ENCODE peak calls at places on chromosomes 2 and 18, in six cellular contexts. One of them, this sample, is unnamed.
A peak's percentile ranks its signal among the peaks of the same experiment; 100 is the strongest.

GRCh38 chr2:98807221-98807620 is 76.3 kb upstream of the MGAT4A start:
- DNase-seq in A549: no peak
- DNase-seq in HepG2: no peak
- DNase-seq in K562: no peak
- DNase-seq in endothelial cell of umbilical vein: no peak
- DNase-seq in GM12878: no peak
- DNase-seq in this sample: peak; percentile 70

GRCh38 chr2:238682536-238682935 is 165.3 kb upstream of the TWIST2 start:
- DNase-seq in A549: no peak
- DNase-seq in HepG2: no peak
- DNase-seq in K562: no peak
- DNase-seq in endothelial cell of umbilical vein: no peak
- DNase-seq in GM12878: no peak
- DNase-seq in this sample: no peak

GRCh38 chr2:50649626-50650397 is 382.1 kb downstream of the NRXN1 start:
- DNase-seq in A549: no peak
- DNase-seq in HepG2: no peak
- DNase-seq in K562: no peak
- DNase-seq in endothelial cell of umbilical vein: peak; percentile 61
- DNase-seq in GM12878: no peak
- DNase-seq in this sample: no peak

GRCh38 chr2:151522556-151522955 is 112.9 kb downstream of the RIF1 start:
- DNase-seq in A549: no peak
- DNase-seq in HepG2: no peak
- DNase-seq in K562: no peak
- DNase-seq in endothelial cell of umbilical vein: no peak
- DNase-seq in GM12878: no peak
- DNase-seq in this sample: no peak

GRCh38 chr2:69375494-69376353 is 11.3 kb downstream of the GFPT1 start:
- DNase-seq in A549: no peak
- DNase-seq in HepG2: no peak
- DNase-seq in K562: peak; percentile 68
- DNase-seq in endothelial cell of umbilical vein: peak; percentile 40
- DNase-seq in GM12878: no peak
- DNase-seq in this sample: peak; percentile 76

GRCh38 chr2:64972856-64973255 is 16.3 kb upstream of the SLC1A4 start:
- DNase-seq in A549: no peak
- DNase-seq in HepG2: no peak
- DNase-seq in K562: no peak
- DNase-seq in endothelial cell of umbilical vein: no peak
- DNase-seq in GM12878: no peak
- DNase-seq in this sample: no peak

GRCh38 chr2:16245481-16246054 is 305.2 kb downstream of the MYCN start:
- DNase-seq in A549: no peak
- DNase-seq in HepG2: no peak
- DNase-seq in K562: no peak
- DNase-seq in endothelial cell of umbilical vein: no peak
- DNase-seq in GM12878: no peak
- DNase-seq in this sample: no peak

GRCh38 chr2:12755384-12755783 is 38.6 kb downstream of the TRIB2 start:
- DNase-seq in A549: no peak
- DNase-seq in HepG2: no peak
- DNase-seq in K562: no peak
- DNase-seq in endothelial cell of umbilical vein: peak; percentile 11
- DNase-seq in GM12878: no peak
- DNase-seq in this sample: no peak

GRCh38 chr2:38116762-38117161 is 40.8 kb upstream of the CYP1B1 start:
- DNase-seq in A549: no peak
- DNase-seq in HepG2: no peak
- DNase-seq in K562: no peak
- DNase-seq in endothelial cell of umbilical vein: no peak
- DNase-seq in GM12878: no peak
- DNase-seq in this sample: no peak

GRCh38 chr18:51133580-51134160 is 63.8 kb downstream of the MEX3C start:
- DNase-seq in A549: no peak
- DNase-seq in HepG2: peak; percentile 41
- DNase-seq in K562: no peak
- DNase-seq in endothelial cell of umbilical vein: no peak
- DNase-seq in GM12878: no peak
- DNase-seq in this sample: no peak

GRCh38 chr2:28901202-28901601 is 6.7 kb downstream of the WDR43 start:
- DNase-seq in A549: no peak
- DNase-seq in HepG2: no peak
- DNase-seq in K562: no peak
- DNase-seq in endothelial cell of umbilical vein: no peak
- DNase-seq in GM12878: no peak
- DNase-seq in this sample: peak; percentile 24

GRCh38 chr2:74982581-74982980 is 24.1 kb downstream of the POLE4 start:
- DNase-seq in A549: no peak
- DNase-seq in HepG2: peak; percentile 24
- DNase-seq in K562: peak; percentile 4
- DNase-seq in endothelial cell of umbilical vein: no peak
- DNase-seq in GM12878: no peak
- DNase-seq in this sample: peak; percentile 23

GRCh38 chr2:20198001-20198400 is 26.9 kb downstream of the SDC1 start:
- DNase-seq in A549: no peak
- DNase-seq in HepG2: no peak
- DNase-seq in K562: no peak
- DNase-seq in endothelial cell of umbilical vein: no peak
- DNase-seq in GM12878: no peak
- DNase-seq in this sample: no peak

GRCh38 chr18:3832211-3832610 is 382.2 kb downstream of the TGIF1 start:
- DNase-seq in A549: no peak
- DNase-seq in HepG2: no peak
- DNase-seq in K562: no peak
- DNase-seq in endothelial cell of umbilical vein: no peak
- DNase-seq in GM12878: no peak
- DNase-seq in this sample: no peak

GRCh38 chr2:143026411-143027054 is 102.7 kb upstream of the ARHGAP15 start:
- DNase-seq in A549: no peak
- DNase-seq in HepG2: no peak
- DNase-seq in K562: no peak
- DNase-seq in endothelial cell of umbilical vein: peak; percentile 7
- DNase-seq in GM12878: no peak
- DNase-seq in this sample: no peak

GRCh38 chr2:172427256-172427989 is at the start of gene ITGA6:
- DNase-seq in A549: peak; percentile 70
- DNase-seq in HepG2: peak; percentile 89
- DNase-seq in K562: peak; percentile 73
- DNase-seq in endothelial cell of umbilical vein: peak; percentile 78
- DNase-seq in GM12878: no peak
- DNase-seq in this sample: peak; percentile 88
- TF ChIP-seq POLR2A in A549: peak; percentile 89
- TF ChIP-seq POLR2A in HepG2: peak; percentile 93
- TF ChIP-seq POLR2A in K562: no peak
- TF ChIP-seq POLR2A in endothelial cell of umbilical vein: peak; percentile 87
- TF ChIP-seq POLR2A in GM12878: no peak
- TF ChIP-seq POLR2A in this sample: peak; percentile 51

DNA sequence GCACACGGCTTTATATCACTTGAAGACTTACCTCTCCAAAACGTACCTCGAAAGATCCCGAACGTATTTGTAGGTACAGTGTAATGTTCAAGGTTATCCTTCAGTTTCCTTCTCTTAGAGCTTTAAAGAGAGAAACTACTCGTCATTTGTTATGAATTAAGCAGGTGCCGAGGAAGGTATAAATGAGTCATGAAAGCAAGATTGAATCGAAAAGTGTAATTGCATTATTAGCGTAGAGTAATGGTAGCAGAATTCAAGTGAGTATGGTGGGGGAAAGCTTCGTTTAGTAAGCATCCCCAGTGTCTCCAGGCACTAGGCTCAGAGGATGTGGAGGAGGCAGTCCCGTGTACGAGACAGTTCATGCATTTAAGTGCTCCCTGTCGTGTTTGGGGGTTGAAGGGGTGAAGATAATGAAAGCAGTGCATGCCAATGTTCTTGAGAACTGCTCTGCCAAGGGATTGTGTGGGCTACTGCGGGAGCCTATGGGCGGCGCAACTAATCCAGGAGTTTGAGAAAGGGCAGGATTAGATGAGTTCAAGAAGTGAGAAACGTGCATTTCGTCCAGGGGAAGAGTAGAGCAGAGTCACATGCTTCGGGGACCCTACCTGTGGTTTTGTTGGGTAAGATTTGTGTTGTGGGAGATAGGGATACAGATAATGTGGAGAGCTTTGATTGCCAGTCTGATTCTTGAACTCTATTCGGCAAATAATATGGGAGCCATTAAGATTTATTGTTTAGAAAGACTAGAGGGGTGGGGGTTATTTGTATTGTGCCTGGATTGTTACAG is 902 bp downstream of the POLR1B start:
- DNase-seq in A549: peak; percentile 8
- DNase-seq in HepG2: peak; percentile 13
- DNase-seq in K562: peak; percentile 45
- DNase-seq in endothelial cell of umbilical vein: peak; percentile 54
- DNase-seq in GM12878: no peak
- DNase-seq in this sample: peak; percentile 67
- TF ChIP-seq MYC in A549: no peak
- TF ChIP-seq MYC in HepG2: no peak
- TF ChIP-seq MYC in K562: no peak
- TF ChIP-seq MYC in endothelial cell of umbilical vein: no peak
- TF ChIP-seq MYC in GM12878: no peak
- TF ChIP-seq MYC in this sample: no peak

DNA sequence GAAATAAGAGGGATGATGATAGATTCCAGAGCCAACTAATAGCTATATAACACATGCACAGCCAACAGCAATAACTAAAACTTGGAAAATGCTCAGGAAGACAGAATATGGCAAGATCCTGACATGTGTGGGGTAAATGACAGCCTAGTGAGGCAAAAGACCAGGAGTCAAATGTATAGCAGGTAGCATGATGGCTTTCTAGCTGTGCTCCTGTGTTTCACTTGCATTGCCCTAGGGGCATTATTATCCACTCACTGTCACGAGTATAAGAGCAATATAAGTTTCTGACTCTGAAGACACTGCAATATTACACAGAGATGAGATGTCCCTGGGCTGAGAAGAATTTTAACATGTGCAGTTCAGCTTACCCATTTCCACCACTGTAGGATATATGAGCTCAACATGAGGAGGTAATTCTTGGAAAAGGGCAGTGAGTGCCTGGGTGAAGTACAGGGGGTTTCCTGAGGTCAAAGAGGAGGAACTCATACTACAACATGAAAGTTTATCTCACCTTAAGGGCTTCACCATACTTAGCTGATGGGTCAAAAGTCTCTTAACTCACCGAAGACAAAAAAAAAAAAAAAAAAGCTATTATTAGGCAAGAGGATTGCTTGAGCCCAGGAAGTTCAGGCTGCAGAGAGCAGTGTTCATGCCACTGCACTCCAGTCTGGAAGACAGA is 1385.6 kb upstream of the SLC39A10 start:
- DNase-seq in A549: no peak
- DNase-seq in HepG2: no peak
- DNase-seq in K562: no peak
- DNase-seq in endothelial cell of umbilical vein: no peak
- DNase-seq in GM12878: no peak
- DNase-seq in this sample: no peak
- H3K4me3 ChIP-seq in A549: no peak overlapping the region
- H3K4me3 ChIP-seq in HepG2: no peak overlapping the region
- H3K4me3 ChIP-seq in K562: no peak overlapping the region
- H3K4me3 ChIP-seq in endothelial cell of umbilical vein: no peak overlapping the region
- H3K4me3 ChIP-seq in GM12878: no peak overlapping the region
- H3K4me3 ChIP-seq in this sample: no peak overlapping the region

GRCh38 chr18:9914584-9915290 is 921 bp downstream of the VAPA start:
- DNase-seq in A549: peak; percentile 42
- DNase-seq in HepG2: peak; percentile 51
- DNase-seq in K562: peak; percentile 94
- DNase-seq in endothelial cell of umbilical vein: peak; percentile 84
- DNase-seq in GM12878: no peak
- DNase-seq in this sample: peak; percentile 77

GRCh38 chr18:9915291-9916066 is 1.7 kb downstream of the VAPA start:
- DNase-seq in A549: no peak
- DNase-seq in HepG2: no peak
- DNase-seq in K562: no peak
- DNase-seq in endothelial cell of umbilical vein: no peak
- DNase-seq in GM12878: no peak
- DNase-seq in this sample: no peak

GRCh38 chr18:9914334-9914583 is 443 bp downstream of the VAPA start:
- DNase-seq in A549: no peak
- DNase-seq in HepG2: no peak
- DNase-seq in K562: no peak
- DNase-seq in endothelial cell of umbilical vein: no peak
- DNase-seq in GM12878: no peak
- DNase-seq in this sample: peak; percentile 68

GRCh38 chr18:9913151-9913525 is 678 bp upstream of the VAPA start:
- DNase-seq in A549: no peak
- DNase-seq in HepG2: no peak
- DNase-seq in K562: no peak
- DNase-seq in endothelial cell of umbilical vein: no peak
- DNase-seq in GM12878: no peak
- DNase-seq in this sample: no peak

DNA sequence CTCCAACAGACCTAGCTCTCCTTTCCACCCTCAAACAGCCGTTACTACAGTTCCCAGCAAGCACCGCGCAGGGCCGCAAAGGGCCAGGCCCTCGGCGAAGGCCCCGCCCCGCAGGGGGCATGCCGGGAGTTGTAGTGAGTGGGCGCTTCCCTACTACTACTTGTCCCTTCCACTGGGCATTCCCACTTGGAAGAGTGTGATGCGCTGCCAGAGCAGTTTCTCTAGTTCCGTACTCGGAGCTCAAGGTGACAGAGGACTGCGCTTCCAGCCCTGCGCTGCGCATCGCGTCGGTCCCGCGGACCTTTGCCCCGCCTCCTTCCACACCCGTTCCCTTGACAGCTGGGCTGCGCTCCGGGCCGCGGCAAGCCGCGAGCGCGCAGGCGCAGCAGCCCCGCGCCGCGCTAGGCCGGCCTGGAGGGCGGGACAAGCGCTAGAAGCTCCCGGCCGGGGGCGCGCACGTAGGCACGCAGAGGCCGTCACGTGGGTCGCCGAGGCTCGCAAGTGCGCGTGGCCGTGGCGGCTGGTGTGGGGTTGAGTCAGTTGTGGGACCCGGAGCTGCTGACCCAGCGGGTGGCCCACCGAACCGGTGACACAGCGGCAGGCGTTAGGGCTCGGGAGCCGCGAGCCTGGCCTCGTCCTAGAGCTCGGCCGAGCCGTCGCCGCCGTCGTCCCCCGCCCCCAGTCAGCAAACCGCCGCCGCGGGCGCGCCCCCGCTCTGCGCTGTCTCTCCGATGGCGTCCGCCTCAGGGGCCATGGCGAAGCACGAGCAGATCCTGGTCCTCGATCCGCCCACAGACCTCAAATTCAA is at the start of gene VAPA:
- DNase-seq in A549: peak; percentile 73
- DNase-seq in HepG2: peak; percentile 86
- DNase-seq in K562: peak; percentile 99
- DNase-seq in endothelial cell of umbilical vein: peak; percentile 99
- DNase-seq in GM12878: peak; percentile 89
- DNase-seq in this sample: peak; percentile 96
- TF ChIP-seq POLR2A in A549: peak; percentile 59
- TF ChIP-seq POLR2A in HepG2: peak; percentile 90
- TF ChIP-seq POLR2A in K562: peak; percentile 96
- TF ChIP-seq POLR2A in endothelial cell of umbilical vein: peak; percentile 77
- TF ChIP-seq POLR2A in GM12878: peak; percentile 96
- TF ChIP-seq POLR2A in this sample: peak; percentile 77

GRCh38 chr2:101516833-101517690 is 42.1 kb upstream of the RFX8 start:
- DNase-seq in A549: peak; percentile 41
- DNase-seq in HepG2: peak; percentile 75
- DNase-seq in K562: no peak
- DNase-seq in endothelial cell of umbilical vein: peak; percentile 93
- DNase-seq in GM12878: no peak
- DNase-seq in this sample: peak; percentile 98
- TF ChIP-seq MYC in A549: no peak
- TF ChIP-seq MYC in HepG2: no peak
- TF ChIP-seq MYC in K562: no peak
- TF ChIP-seq MYC in endothelial cell of umbilical vein: no peak
- TF ChIP-seq MYC in GM12878: no peak
- TF ChIP-seq MYC in this sample: peak; percentile 59

GRCh38 chr2:236164983-236165301 is 3.2 kb downstream of the GBX2 start:
- DNase-seq in A549: no peak
- DNase-seq in HepG2: no peak
- DNase-seq in K562: no peak
- DNase-seq in endothelial cell of umbilical vein: no peak
- DNase-seq in GM12878: no peak
- DNase-seq in this sample: no peak
- H3K4me3 ChIP-seq in A549: no peak overlapping the region
- H3K4me3 ChIP-seq in HepG2: peak overlapping the region; percentile 48
- H3K4me3 ChIP-seq in K562: no peak overlapping the region
- H3K4me3 ChIP-seq in endothelial cell of umbilical vein: peak overlapping the region; percentile 76
- H3K4me3 ChIP-seq in GM12878: no peak overlapping the region
- H3K4me3 ChIP-seq in this sample: no peak overlapping the region

This sample was measured in NB4.